ENCODE peak calls at places on chromosomes 4 and X, in five cellular contexts. X is H1, B is HCT116, K is SK-N-SH, W is K562. O is an unnamed sample.

GRCh38 chr4:149531861-149532260 is 283.8 kb downstream of the IQCM start:
- DNase-seq in K (no peak), X (no peak), W (no peak), B (no peak), O (no peak)

GRCh38 chrX:2875798-2876399 is 47.2 kb downstream of the GYG2 start:
- DNase-seq in W (no peak), K (peak), X (no peak), B (no peak), O (peak)

GRCh38 chr4:84238247-84239090 is 260.6 kb downstream of the NKX6-1 start:
- DNase-seq in W (no peak), X (no peak), B (no peak), K (no peak), O (no peak)

GRCh38 chrX:65925592-65925991 is 114.3 kb downstream of the VSIG4 start:
- DNase-seq in W (peak), X (no peak), K (no peak), B (no peak), O (no peak)

GRCh38 chr4:74100531-74100930 is 1.5 kb upstream of the CXCL2 start:
- DNase-seq in X (no peak), W (no peak), K (no peak), B (no peak), O (no peak)

GRCh38 chr4:93828332-93828829 is at the start of gene ATOH1:
- DNase-seq in K (peak), W (peak), B (peak), X (no peak), O (no peak)

GRCh38 chr4:151025759-151026158 is 10.7 kb upstream of the LRBA start:
- DNase-seq in X (no peak), W (no peak), K (no peak), B (no peak), O (no peak)

GRCh38 chrX:20224814-20225487 is 41.8 kb downstream of the RPS6KA3 start:
- DNase-seq in X (no peak), B (no peak), W (no peak), K (no peak), O (no peak)

GRCh38 chr4:16140520-16141249 is 56.9 kb upstream of the PROM1 start:
- DNase-seq in K (no peak), B (peak), W (no peak), X (no peak), O (peak)

GRCh38 chr4:54090404-54090803 is 9.6 kb upstream of the GSX2 start:
- DNase-seq in B (no peak), X (no peak), K (no peak), W (no peak), O (no peak)

GRCh38 chrX:103688949-103689348 is 2.5 kb upstream of the MORF4L2 start:
- DNase-seq in W (no peak), X (no peak), K (peak), B (no peak), O (peak)

GRCh38 chr4:48078862-48079655 is 55.0 kb downstream of the TXK start:
- DNase-seq in K (no peak), B (no peak), X (no peak), W (no peak), O (no peak)

GRCh38 chr4:13989496-13989895 is 362.0 kb upstream of the BOD1L1 start:
- DNase-seq in B (no peak), K (no peak), W (no peak), X (no peak), O (no peak)

GRCh38 chr4:147769386-147769785 is 37.5 kb downstream of the ARHGAP10 start:
- DNase-seq in B (no peak), X (no peak), W (no peak), K (no peak), O (no peak)

GRCh38 chrX:38754102-38754790 is 47.0 kb upstream of the MID1IP1 start:
- DNase-seq in K (peak), W (peak), B (peak), X (no peak), O (peak)

GRCh38 chrX:48695925-48696300 is 621 bp upstream of the SUV39H1 start:
- DNase-seq in X (no peak), W (no peak), K (peak), B (no peak), O (no peak)

GRCh38 chr4:186924723-186925122 is 201.1 kb upstream of the FAT1 start:
- DNase-seq in W (no peak), B (no peak), X (no peak), K (no peak), O (no peak)

GRCh38 chr4:26434030-26434639 is 56.1 kb downstream of the CCKAR start:
- DNase-seq in W (no peak), B (no peak), K (no peak), X (no peak), O (no peak)

GRCh38 chrX:20063716-20064351 is 52.9 kb downstream of the MAP7D2 start:
- DNase-seq in K (no peak), W (peak), X (peak), B (no peak), O (no peak)

GRCh38 chr4:147096667-147097604 is 151.3 kb upstream of the TTC29 start:
- DNase-seq in B (peak), K (peak), W (peak), X (no peak), O (peak)

GRCh38 chr4:95049838-95050237 is 292.1 kb downstream of the BMPR1B start:
- DNase-seq in W (no peak), K (no peak), B (no peak), X (no peak), O (no peak)

GRCh38 chrX:152822383-152823086 is 8.0 kb downstream of the CETN2 start:
- DNase-seq in B (no peak), X (no peak), K (no peak), W (no peak), O (no peak)

GRCh38 chr4:24195976-24196736 is 306.3 kb upstream of the PPARGC1A start:
- DNase-seq in B (no peak), K (no peak), W (no peak), X (no peak), O (no peak)

GRCh38 chr4:27515140-27515539 is 654.5 kb downstream of the STIM2 start:
- DNase-seq in X (no peak), W (peak), B (no peak), K (no peak), O (no peak)

GRCh38 chr4:152858934-152859333 is 77.2 kb upstream of the FHDC1 start:
- DNase-seq in K (no peak), X (no peak), B (no peak), W (no peak), O (no peak)

GRCh38 chrX:97039363-97040029 is 155.8 kb downstream of the RPA4 start:
- DNase-seq in W (no peak), K (no peak), X (no peak), B (no peak), O (no peak)

DNA sequence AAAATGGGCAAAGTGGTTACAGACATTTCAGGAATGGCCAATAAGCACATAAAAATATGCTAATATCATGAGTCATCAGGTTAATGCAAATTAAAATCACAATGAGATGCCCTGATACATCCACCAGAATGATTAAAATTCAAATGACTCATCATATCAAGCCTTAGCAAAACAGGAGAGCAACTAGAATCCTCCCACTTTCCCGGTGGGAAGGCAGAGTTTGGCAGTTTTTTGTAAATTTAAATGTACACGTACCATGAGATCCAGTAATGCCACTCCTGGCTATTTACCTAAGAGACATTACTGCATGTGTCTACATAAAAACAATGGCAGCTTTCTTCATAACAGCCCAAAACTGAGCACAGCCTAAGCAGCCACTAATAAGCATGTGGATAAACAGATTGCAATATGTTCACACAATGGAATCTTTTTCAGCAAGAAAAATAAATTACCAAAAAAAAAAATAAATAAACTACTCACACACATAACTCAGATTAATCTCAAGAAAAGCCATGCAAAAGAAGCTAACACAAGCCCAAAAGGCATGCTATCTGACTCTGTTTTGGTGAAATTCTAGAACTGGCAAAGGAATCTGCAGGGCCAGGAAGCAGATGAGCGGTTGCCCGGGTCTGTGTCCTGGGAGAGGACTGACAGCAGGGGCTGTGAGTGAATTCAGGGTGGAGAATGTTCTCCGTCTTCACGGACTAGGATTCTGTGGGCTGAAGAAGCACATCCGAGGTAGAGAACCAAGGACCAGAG is 48.8 kb downstream of the AFAP1 start:
- DNase-seq in B (no peak), K (no peak), X (no peak), W (no peak), O (peak)
- TF ChIP-seq SIN3A in B (no peak), K (no peak), X (no peak), W (no peak), O (no peak)

DNA sequence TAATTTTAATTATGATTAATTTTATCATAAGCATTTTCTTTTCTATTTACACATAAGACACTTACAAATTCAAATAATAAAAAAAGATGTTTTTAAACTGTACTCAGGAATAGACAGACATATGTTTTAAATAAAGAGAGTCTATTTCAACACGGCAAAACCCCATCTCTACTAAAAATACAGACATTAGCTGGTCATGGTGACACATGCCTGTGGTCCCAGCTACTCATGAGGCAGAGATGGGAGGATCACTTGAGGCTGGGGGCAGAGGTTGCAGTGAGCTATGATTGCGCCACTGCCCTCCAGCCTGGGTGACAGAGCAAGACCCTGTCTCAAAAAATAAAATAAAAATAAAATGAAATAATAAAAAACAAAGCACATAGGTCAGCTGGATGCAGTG is 14.8 kb downstream of the FAM9B start:
- DNase-seq in B (no peak), X (no peak), W (no peak), K (no peak), O (no peak)
- TF ChIP-seq SIN3A in B (no peak), X (no peak), W (no peak), K (no peak), O (no peak)

GRCh38 chr4:751676-752075 is 46.0 kb downstream of the PCGF3 start:
- DNase-seq in K (peak), B (no peak), W (no peak), X (no peak), O (no peak)
- TF ChIP-seq SIN3A in K (no peak), B (no peak), W (no peak), X (no peak), O (no peak)

GRCh38 chrX:134580947-134581346 is 77.3 kb downstream of the PLAC1 start:
- DNase-seq in B (no peak), X (no peak), K (no peak), W (no peak), O (no peak)
- TF ChIP-seq SIN3A in B (no peak), X (no peak), K (no peak), W (no peak), O (no peak)

GRCh38 chr4:41985151-41985550 is 3.6 kb downstream of the DCAF4L1 start:
- DNase-seq in B (no peak), X (no peak), K (no peak), W (no peak), O (no peak)
- TF ChIP-seq SIN3A in B (no peak), X (no peak), K (no peak), W (no peak), O (no peak)

GRCh38 chrX:21374994-21375794 is 976 bp downstream of the CNKSR2 start:
- DNase-seq in K (peak), X (peak), W (no peak), B (no peak), O (no peak)
- TF ChIP-seq SIN3A in K (no peak), X (no peak), W (no peak), B (no peak), O (no peak)

DNA sequence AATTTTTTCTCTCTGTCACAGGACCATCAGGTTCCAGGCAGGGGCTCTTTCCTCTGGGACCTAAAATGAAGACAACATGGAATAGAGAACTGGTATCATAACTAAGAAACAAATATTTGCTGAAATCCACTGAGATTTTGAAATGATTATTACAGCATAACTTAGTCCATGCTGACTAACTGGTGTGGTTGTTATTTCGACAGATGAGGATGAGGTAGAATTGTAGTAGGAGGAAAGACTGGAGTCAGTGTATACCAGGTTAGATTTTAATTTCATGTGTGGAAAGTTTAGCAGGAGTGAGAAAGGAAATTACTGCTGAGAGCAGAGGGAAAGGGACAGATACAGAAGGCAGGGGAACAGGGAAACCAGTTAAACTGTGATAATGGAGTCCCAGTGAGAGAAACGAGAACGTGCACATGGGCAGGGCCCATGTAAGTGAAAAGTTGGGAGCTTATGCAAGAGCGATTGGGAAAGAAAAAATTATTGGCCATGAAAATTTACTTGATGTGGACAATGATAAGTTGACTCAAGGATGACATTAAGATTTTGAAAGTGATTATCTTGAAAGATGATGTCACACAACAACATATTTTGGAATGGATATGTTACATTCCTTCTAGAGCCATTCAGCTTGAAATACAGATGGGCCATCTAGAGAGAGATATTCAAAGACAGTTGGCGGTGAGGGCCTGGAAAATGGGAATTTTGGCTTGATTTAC is 98.7 kb upstream of the DDIT4L start:
- DNase-seq in W (no peak), K (no peak), B (no peak), X (no peak), O (no peak)
- TF ChIP-seq SIN3A in W (no peak), K (no peak), B (no peak), X (no peak), O (no peak)